ENCODE peak calls at places on chromosomes 4 and X, in five cellular contexts. W is psoas muscle, A is cardiac muscle cell, M is H9, Z is pancreas. I is an unnamed sample. For H3K4me1, the result is how much of the 10 kb centered on the place peaks cover.

GRCh38 chr4:101037249-101037648 is 310.1 kb downstream of the PPP3CA start:
- DNase-seq in W (no peak), Z (no peak), A (no peak), M (no peak), I (no peak)

GRCh38 chr4:14524236-14524635 is 478.0 kb upstream of the CPEB2 start:
- DNase-seq in A (no peak), Z (no peak), M (no peak), W (no peak), I (no peak)

GRCh38 chr4:41579043-41579442 is 41.1 kb downstream of the LIMCH1 start:
- DNase-seq in M (no peak), A (no peak), W (no peak), Z (no peak), I (no peak)

GRCh38 chr4:145840162-145840768 is 98.4 kb downstream of the ZNF827 start:
- DNase-seq in M (no peak), Z (no peak), A (peak), W (no peak), I (no peak)

GRCh38 chrX:98548550-98548949 is 1664.8 kb downstream of the RPA4 start:
- DNase-seq in Z (no peak), A (no peak), M (peak), W (no peak), I (no peak)

GRCh38 chrX:107448625-107449468 is 605 bp upstream of the FRMPD3 start:
- DNase-seq in Z (peak), A (peak), M (peak), W (no peak), I (no peak)

GRCh38 chr4:73844352-73844751 is 7.9 kb downstream of the CXCL6 start:
- DNase-seq in A (no peak), Z (no peak), W (no peak), M (no peak), I (no peak)

GRCh38 chrX:154094833-154095232 is 2.7 kb downstream of the MECP2 start:
- DNase-seq in A (no peak), W (no peak), M (no peak), Z (no peak), I (no peak)

GRCh38 chr4:8221476-8221875 is 22.4 kb downstream of the SH3TC1 start:
- DNase-seq in Z (no peak), W (no peak), A (no peak), M (no peak), I (no peak)

GRCh38 chr4:27027428-27027827 is 166.8 kb downstream of the STIM2 start:
- DNase-seq in A (no peak), Z (no peak), W (no peak), M (no peak), I (no peak)

GRCh38 chr4:165403667-165404066 is 24.9 kb downstream of the CPE start:
- DNase-seq in M (peak), W (no peak), Z (no peak), A (no peak), I (no peak)

GRCh38 chr4:37812713-37813112 is 13.8 kb upstream of the PGM2 start:
- DNase-seq in W (no peak), M (no peak), Z (no peak), A (no peak), I (no peak)

GRCh38 chrX:51496501-51497291 is at the start of gene NUDT11:
- DNase-seq in M (peak), W (peak), A (peak), Z (peak), I (peak)

GRCh38 chr4:4323705-4324534 is 33.9 kb downstream of the ZBTB49 start:
- DNase-seq in W (no peak), M (no peak), A (no peak), Z (no peak), I (no peak)

GRCh38 chr4:189046642-189047041 is 894.0 kb upstream of the FRG1 start:
- DNase-seq in Z (no peak), A (no peak), W (no peak), M (peak), I (no peak)

GRCh38 chr4:91958651-91959050 is 345.1 kb upstream of the GRID2 start:
- DNase-seq in A (no peak), W (no peak), Z (no peak), M (peak), I (no peak)

GRCh38 chr4:170025523-170026252 is 507 bp downstream of the MFAP3L start:
- DNase-seq in A (peak), M (no peak), Z (peak), W (no peak), I (peak)

GRCh38 chr4:176287546-176287945 is 18.5 kb upstream of the ASB5 start:
- DNase-seq in W (no peak), A (no peak), Z (no peak), M (no peak), I (no peak)
- H3K4me1 ChIP-seq in W (under half), A (under half), Z (under half), M (under half), I (under half)

DNA sequence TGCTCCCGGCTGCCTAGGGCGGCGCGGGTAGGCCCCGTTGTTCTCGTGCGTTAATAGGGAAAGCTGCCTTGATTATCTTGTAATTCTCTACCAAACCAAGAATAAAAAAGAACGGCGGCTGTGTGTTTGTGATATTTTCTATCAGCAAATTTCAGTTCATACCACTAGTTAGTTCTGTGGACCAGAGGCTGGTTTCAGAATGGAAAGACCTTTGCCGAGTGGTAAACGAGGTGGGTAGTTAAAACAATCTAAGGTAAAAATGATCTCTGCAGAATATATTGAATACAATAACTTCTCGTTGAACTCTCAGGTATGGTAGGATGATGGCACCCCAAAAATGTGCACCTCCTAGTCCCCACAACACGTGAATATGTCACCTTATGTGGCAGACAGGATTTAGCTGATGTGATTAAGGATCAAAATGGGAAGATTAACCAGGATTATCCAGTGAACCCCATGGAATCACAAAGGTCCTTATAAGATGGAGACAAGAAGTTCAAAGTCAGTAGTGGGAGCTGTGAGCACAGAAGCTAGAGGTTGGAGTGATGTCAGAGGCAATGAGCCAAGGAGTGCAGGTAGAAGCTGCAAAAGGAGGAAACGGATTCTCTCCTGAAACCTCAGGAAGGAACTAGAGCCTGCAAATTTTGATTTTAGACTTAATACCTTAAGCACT is 574 bp upstream of the CFAP97 start:
- DNase-seq in Z (no peak), M (no peak), W (no peak), A (no peak), I (no peak)
- TF ChIP-seq CTCF in Z (no peak), M (no peak), W (no peak), A (no peak), I (no peak)

GRCh38 chr4:6926081-6926480 is 16.5 kb downstream of the TBC1D14 start:
- DNase-seq in W (no peak), Z (no peak), M (no peak), A (no peak), I (no peak)
- H3K4me1 ChIP-seq in W (under half), Z (under half), M (under half), A (under half), I (half or more)

DNA sequence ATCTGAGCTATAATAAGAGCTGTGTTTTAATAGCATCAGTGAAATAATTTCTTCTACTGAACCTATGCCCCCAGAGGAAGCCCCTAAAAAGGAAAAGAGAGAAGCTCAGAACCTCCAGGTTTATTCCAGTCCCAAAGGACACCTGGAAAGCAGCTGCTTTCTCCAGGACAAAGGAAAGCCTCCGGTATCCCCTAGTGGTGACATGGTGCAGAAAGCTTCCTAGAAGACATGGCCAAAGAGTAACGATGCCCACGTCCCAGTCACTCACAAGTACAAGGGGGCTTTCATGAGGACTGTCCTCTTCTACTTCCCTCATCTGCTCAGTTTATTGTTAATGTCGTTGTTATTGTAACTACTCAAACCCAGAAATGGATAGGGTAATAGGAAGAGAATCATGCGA is 343.9 kb downstream of the UNC5C start:
- DNase-seq in Z (no peak), M (no peak), A (peak), W (no peak), I (no peak)
- TF ChIP-seq CTCF in Z (no peak), M (peak), A (no peak), W (no peak), I (no peak)